ENCODE peak calls at places on chromosomes 13 and 19, in seven cellular contexts. R is osteocyte; J is stimulated activated naive CD8-positive, alpha-beta T cell treated with anti-CD3 and anti-CD28 coated beads, Interleukin-15, Interleukin-2, amounts not matched to agents 100 U/mL and 50 U/mL, for 24 hours; H is AG09319; W is bronchial epithelial cell; U is immature natural killer cell; K is HTR-8/SVneo. A is an unnamed sample.

GRCh38 chr19:942133-942645 is 16.4 kb downstream of the ARID3A start:
- DNase-seq in R (no peak), J (no peak), H (no peak), W (no peak), U (no peak), K (no peak), A (no peak)

GRCh38 chr19:48445256-48445605 is 552 bp upstream of the GRWD1 start:
- DNase-seq in R (no peak), J (no peak), H (peak), W (peak), U (no peak), K (peak), A (no peak)

GRCh38 chr13:107608736-107609135 is 606.6 kb downstream of the LIG4 start:
- DNase-seq in R (no peak), J (no peak), H (no peak), W (no peak), U (no peak), K (no peak), A (no peak)

GRCh38 chr13:43804461-43805070 is 17.8 kb upstream of the ENOX1 start:
- DNase-seq in R (no peak), J (no peak), H (no peak), W (peak), U (peak), K (no peak), A (no peak)

GRCh38 chr19:33212024-33212772 is 13.5 kb downstream of the SLC7A10 start:
- DNase-seq in R (no peak), J (no peak), H (no peak), W (no peak), U (no peak), K (no peak), A (peak)

GRCh38 chr19:34308381-34309367 is 54.3 kb downstream of the GARRE1 start:
- DNase-seq in R (no peak), J (no peak), H (no peak), W (no peak), U (peak), K (no peak), A (no peak)

GRCh38 chr13:75550159-75550567 is 572 bp downstream of the UCHL3 start:
- DNase-seq in R (no peak), J (peak), H (no peak), W (peak), U (no peak), K (peak), A (no peak)

GRCh38 chr19:17209126-17210036 is 5.8 kb upstream of the USE1 start:
- DNase-seq in R (no peak), J (peak), H (no peak), W (peak), U (no peak), K (peak), A (no peak)

GRCh38 chr19:12752056-12752781 is 628 bp downstream of the BEST2 start:
- DNase-seq in R (no peak), J (no peak), H (no peak), W (no peak), U (no peak), K (no peak), A (no peak)

GRCh38 chr13:32045963-32046785 is 14.6 kb downstream of the FRY start:
- DNase-seq in R (no peak), J (no peak), H (no peak), W (peak), U (no peak), K (no peak), A (no peak)

GRCh38 chr19:15177269-15178116 is 23.3 kb downstream of the NOTCH3 start:
- DNase-seq in R (peak), J (peak), H (peak), W (peak), U (peak), K (peak), A (peak)

GRCh38 chr19:13262450-13262849 is 112.2 kb downstream of the IER2 start:
- DNase-seq in R (no peak), J (no peak), H (no peak), W (peak), U (peak), K (peak), A (no peak)

GRCh38 chr19:55305491-55305890 is 19.6 kb downstream of the TMEM150B start:
- DNase-seq in R (no peak), J (peak), H (no peak), W (peak), U (peak), K (peak), A (peak)

GRCh38 chr13:30759748-30760147 is 24.4 kb downstream of the ALOX5AP start:
- DNase-seq in R (no peak), J (no peak), H (no peak), W (no peak), U (no peak), K (no peak), A (no peak)

GRCh38 chr19:17402982-17403855 is 2.2 kb downstream of the BST2 start:
- DNase-seq in R (no peak), J (peak), H (no peak), W (no peak), U (no peak), K (no peak), A (no peak)

GRCh38 chr19:35136977-35137702 is 1.5 kb upstream of the FXYD1 start:
- DNase-seq in R (no peak), J (no peak), H (no peak), W (no peak), U (no peak), K (no peak), A (no peak)

GRCh38 chr13:111630411-111630810 is 310.0 kb downstream of the TEX29 start:
- DNase-seq in R (peak), J (no peak), H (no peak), W (no peak), U (no peak), K (no peak), A (no peak)

GRCh38 chr19:38675611-38676010 is 28.2 kb downstream of the ACTN4 start:
- DNase-seq in R (no peak), J (peak), H (no peak), W (no peak), U (peak), K (no peak), A (no peak)

GRCh38 chr13:61370520-61370919 is 45.1 kb downstream of the PCDH20 start:
- DNase-seq in R (no peak), J (no peak), H (no peak), W (no peak), U (no peak), K (no peak), A (no peak)

GRCh38 chr19:46546194-46546896 is 50.7 kb upstream of the PNMA8B start:
- DNase-seq in R (peak), J (peak), H (no peak), W (peak), U (no peak), K (peak), A (no peak)

GRCh38 chr19:40394816-40395210 is 4.8 kb upstream of the HIPK4 start:
- DNase-seq in R (no peak), J (no peak), H (no peak), W (no peak), U (no peak), K (no peak), A (no peak)

GRCh38 chr13:74115138-74115537 is 19.1 kb downstream of the KLF12 start:
- DNase-seq in R (no peak), J (no peak), H (peak), W (peak), U (no peak), K (no peak), A (no peak)

GRCh38 chr19:55118401-55118991 is 1.1 kb upstream of the PPP1R12C start:
- DNase-seq in R (no peak), J (peak), H (no peak), W (no peak), U (no peak), K (no peak), A (peak)

GRCh38 chr19:12783849-12784393 is 7.4 kb upstream of the JUNB start:
- DNase-seq in R (no peak), J (peak), H (no peak), W (peak), U (no peak), K (no peak), A (peak)

GRCh38 chr13:36858285-36858684 is 39.3 kb downstream of the RFXAP start:
- DNase-seq in R (no peak), J (no peak), H (peak), W (peak), U (no peak), K (peak), A (no peak)

GRCh38 chr19:51861870-51862622 is 25.7 kb downstream of the ZNF577 start:
- DNase-seq in R (no peak), J (no peak), H (no peak), W (no peak), U (no peak), K (no peak), A (no peak)

GRCh38 chr13:36086117-36086516 is 45.1 kb downstream of the DCLK1 start:
- DNase-seq in R (no peak), J (no peak), H (no peak), W (no peak), U (no peak), K (no peak), A (no peak)

GRCh38 chr19:51448011-51448744 is 10.1 kb downstream of the SIGLEC8 start:
- DNase-seq in R (peak), J (peak), H (no peak), W (no peak), U (no peak), K (no peak), A (no peak)

GRCh38 chr13:46403851-46404731 is 17.0 kb upstream of the RUBCNL start:
- DNase-seq in R (no peak), J (no peak), H (no peak), W (no peak), U (peak), K (no peak), A (no peak)

GRCh38 chr13:86020350-86021002 is 221.3 kb upstream of the SLITRK6 start:
- DNase-seq in R (no peak), J (no peak), H (peak), W (peak), U (no peak), K (peak), A (no peak)

GRCh38 chr19:45613926-45614725 is 12.1 kb upstream of the GPR4 start:
- DNase-seq in R (no peak), J (peak), H (peak), W (peak), U (no peak), K (peak), A (no peak)